ENCODE peak calls at places on chromosomes 5 and 9, in seven cellular contexts. One of them, this sample, is unnamed.

GRCh38 chr9:110640736-110641135 is 27.9 kb upstream of the MUSK start:
- DNase-seq in stomach: no peak
- DNase-seq in CD8-positive, alpha-beta T cell: no peak
- DNase-seq in GM12878: no peak
- DNase-seq in astrocyte of the spinal cord: no peak
- DNase-seq in upper lobe of right lung: no peak
- DNase-seq in fibroblast of mammary gland: no peak
- DNase-seq in this sample: no peak

GRCh38 chr5:8897316-8897715 is 648.6 kb downstream of the SEMA5A start:
- DNase-seq in stomach: no peak
- DNase-seq in CD8-positive, alpha-beta T cell: no peak
- DNase-seq in GM12878: no peak
- DNase-seq in astrocyte of the spinal cord: no peak
- DNase-seq in upper lobe of right lung: no peak
- DNase-seq in fibroblast of mammary gland: no peak
- DNase-seq in this sample: no peak

GRCh38 chr9:127451681-127452480 is 571 bp downstream of the LRSAM1 start:
- DNase-seq in stomach: peak; percentile 44
- DNase-seq in CD8-positive, alpha-beta T cell: peak; percentile 8
- DNase-seq in GM12878: peak; percentile 47
- DNase-seq in astrocyte of the spinal cord: peak; percentile 59
- DNase-seq in upper lobe of right lung: peak; percentile 79
- DNase-seq in fibroblast of mammary gland: peak; percentile 53
- DNase-seq in this sample: peak; percentile 55

GRCh38 chr9:134827993-134828392 is 52.6 kb upstream of the FCN2 start:
- DNase-seq in stomach: no peak
- DNase-seq in CD8-positive, alpha-beta T cell: no peak
- DNase-seq in GM12878: no peak
- DNase-seq in astrocyte of the spinal cord: no peak
- DNase-seq in upper lobe of right lung: no peak
- DNase-seq in fibroblast of mammary gland: no peak
- DNase-seq in this sample: no peak

GRCh38 chr5:6750951-6751685 is 37.9 kb downstream of the TENT4A start:
- DNase-seq in stomach: no peak
- DNase-seq in CD8-positive, alpha-beta T cell: no peak
- DNase-seq in GM12878: no peak
- DNase-seq in astrocyte of the spinal cord: no peak
- DNase-seq in upper lobe of right lung: peak; percentile 37
- DNase-seq in fibroblast of mammary gland: no peak
- DNase-seq in this sample: no peak

GRCh38 chr9:89870207-89870606 is 265.4 kb downstream of the GADD45G start:
- DNase-seq in stomach: peak; percentile 7
- DNase-seq in CD8-positive, alpha-beta T cell: no peak
- DNase-seq in GM12878: no peak
- DNase-seq in astrocyte of the spinal cord: no peak
- DNase-seq in upper lobe of right lung: peak; percentile 17
- DNase-seq in fibroblast of mammary gland: no peak
- DNase-seq in this sample: no peak

GRCh38 chr5:92801921-92802320 is 779.1 kb downstream of the NR2F1-AS1 start:
- DNase-seq in stomach: no peak
- DNase-seq in CD8-positive, alpha-beta T cell: no peak
- DNase-seq in GM12878: no peak
- DNase-seq in astrocyte of the spinal cord: peak; percentile 33
- DNase-seq in upper lobe of right lung: no peak
- DNase-seq in fibroblast of mammary gland: peak; percentile 15
- DNase-seq in this sample: no peak

GRCh38 chr5:43042626-43043399 is 2.7 kb upstream of the ANXA2R start:
- DNase-seq in stomach: peak; percentile 59
- DNase-seq in CD8-positive, alpha-beta T cell: peak; percentile 54
- DNase-seq in GM12878: peak; percentile 55
- DNase-seq in astrocyte of the spinal cord: peak; percentile 81
- DNase-seq in upper lobe of right lung: peak; percentile 82
- DNase-seq in fibroblast of mammary gland: peak; percentile 69
- DNase-seq in this sample: peak; percentile 79

GRCh38 chr5:140232731-140233130 is 57.7 kb downstream of the CYSTM1 start:
- DNase-seq in stomach: no peak
- DNase-seq in CD8-positive, alpha-beta T cell: no peak
- DNase-seq in GM12878: no peak
- DNase-seq in astrocyte of the spinal cord: no peak
- DNase-seq in upper lobe of right lung: no peak
- DNase-seq in fibroblast of mammary gland: no peak
- DNase-seq in this sample: no peak

GRCh38 chr9:129367287-129367686 is 189.2 kb upstream of the IER5L start:
- DNase-seq in stomach: no peak
- DNase-seq in CD8-positive, alpha-beta T cell: no peak
- DNase-seq in GM12878: no peak
- DNase-seq in astrocyte of the spinal cord: no peak
- DNase-seq in upper lobe of right lung: no peak
- DNase-seq in fibroblast of mammary gland: no peak
- DNase-seq in this sample: no peak

GRCh38 chr9:119432428-119432827 is 63.2 kb upstream of the BRINP1 start:
- DNase-seq in stomach: no peak
- DNase-seq in CD8-positive, alpha-beta T cell: no peak
- DNase-seq in GM12878: no peak
- DNase-seq in astrocyte of the spinal cord: no peak
- DNase-seq in upper lobe of right lung: no peak
- DNase-seq in fibroblast of mammary gland: no peak
- DNase-seq in this sample: no peak

GRCh38 chr9:135925496-135926133 is 18.3 kb upstream of the CAMSAP1 start:
- DNase-seq in stomach: no peak
- DNase-seq in CD8-positive, alpha-beta T cell: no peak
- DNase-seq in GM12878: no peak
- DNase-seq in astrocyte of the spinal cord: no peak
- DNase-seq in upper lobe of right lung: peak; percentile 59
- DNase-seq in fibroblast of mammary gland: peak; percentile 81
- DNase-seq in this sample: peak; percentile 57

GRCh38 chr5:168525856-168526255 is 3.2 kb upstream of the FBLL1 start:
- DNase-seq in stomach: no peak
- DNase-seq in CD8-positive, alpha-beta T cell: no peak
- DNase-seq in GM12878: no peak
- DNase-seq in astrocyte of the spinal cord: no peak
- DNase-seq in upper lobe of right lung: no peak
- DNase-seq in fibroblast of mammary gland: no peak
- DNase-seq in this sample: no peak

GRCh38 chr5:143446535-143447226 is 43.2 kb upstream of the NR3C1 start:
- DNase-seq in stomach: no peak
- DNase-seq in CD8-positive, alpha-beta T cell: no peak
- DNase-seq in GM12878: no peak
- DNase-seq in astrocyte of the spinal cord: no peak
- DNase-seq in upper lobe of right lung: no peak
- DNase-seq in fibroblast of mammary gland: no peak
- DNase-seq in this sample: no peak

GRCh38 chr5:159343295-159344094 is 13.2 kb upstream of the IL12B start:
- DNase-seq in stomach: no peak
- DNase-seq in CD8-positive, alpha-beta T cell: no peak
- DNase-seq in GM12878: no peak
- DNase-seq in astrocyte of the spinal cord: no peak
- DNase-seq in upper lobe of right lung: no peak
- DNase-seq in fibroblast of mammary gland: peak; percentile 7
- DNase-seq in this sample: no peak

GRCh38 chr9:124360277-124360676 is 55.0 kb downstream of the PSMB7 start:
- DNase-seq in stomach: no peak
- DNase-seq in CD8-positive, alpha-beta T cell: no peak
- DNase-seq in GM12878: no peak
- DNase-seq in astrocyte of the spinal cord: no peak
- DNase-seq in upper lobe of right lung: no peak
- DNase-seq in fibroblast of mammary gland: no peak
- DNase-seq in this sample: no peak

GRCh38 chr5:64749385-64749784 is 19.1 kb downstream of the SREK1IP1 start:
- DNase-seq in stomach: no peak
- DNase-seq in CD8-positive, alpha-beta T cell: no peak
- DNase-seq in GM12878: no peak
- DNase-seq in astrocyte of the spinal cord: no peak
- DNase-seq in upper lobe of right lung: no peak
- DNase-seq in fibroblast of mammary gland: no peak
- DNase-seq in this sample: no peak

GRCh38 chr9:87898151-87898550 is 15.5 kb downstream of the SPATA31E1 start:
- DNase-seq in stomach: no peak
- DNase-seq in CD8-positive, alpha-beta T cell: no peak
- DNase-seq in GM12878: no peak
- DNase-seq in astrocyte of the spinal cord: peak; percentile 23
- DNase-seq in upper lobe of right lung: no peak
- DNase-seq in fibroblast of mammary gland: peak; percentile 40
- DNase-seq in this sample: no peak

GRCh38 chr9:114503522-114504340 is 1.5 kb downstream of the WHRN start:
- DNase-seq in stomach: no peak
- DNase-seq in CD8-positive, alpha-beta T cell: no peak
- DNase-seq in GM12878: no peak
- DNase-seq in astrocyte of the spinal cord: no peak
- DNase-seq in upper lobe of right lung: no peak
- DNase-seq in fibroblast of mammary gland: no peak
- DNase-seq in this sample: no peak

GRCh38 chr5:172859966-172860365 is 25.9 kb downstream of the ERGIC1 start:
- DNase-seq in stomach: peak; percentile 64
- DNase-seq in CD8-positive, alpha-beta T cell: no peak
- DNase-seq in GM12878: no peak
- DNase-seq in astrocyte of the spinal cord: no peak
- DNase-seq in upper lobe of right lung: no peak
- DNase-seq in fibroblast of mammary gland: no peak
- DNase-seq in this sample: no peak

GRCh38 chr9:130834371-130835311 is at the start of gene ABL1:
- DNase-seq in stomach: peak; percentile 77
- DNase-seq in CD8-positive, alpha-beta T cell: peak; percentile 44
- DNase-seq in GM12878: peak; percentile 51
- DNase-seq in astrocyte of the spinal cord: peak; percentile 85
- DNase-seq in upper lobe of right lung: peak; percentile 89
- DNase-seq in fibroblast of mammary gland: peak; percentile 92
- DNase-seq in this sample: peak; percentile 89
- TF ChIP-seq CTCF in stomach: no peak
- TF ChIP-seq CTCF in CD8-positive, alpha-beta T cell: no peak
- TF ChIP-seq CTCF in GM12878: no peak
- TF ChIP-seq CTCF in astrocyte of the spinal cord: no peak
- TF ChIP-seq CTCF in upper lobe of right lung: no peak
- TF ChIP-seq CTCF in fibroblast of mammary gland: no peak
- TF ChIP-seq CTCF in this sample: no peak

GRCh38 chr5:178831049-178831448 is 28.7 kb upstream of the ZNF354B start:
- DNase-seq in stomach: no peak
- DNase-seq in CD8-positive, alpha-beta T cell: no peak
- DNase-seq in GM12878: no peak
- DNase-seq in astrocyte of the spinal cord: no peak
- DNase-seq in upper lobe of right lung: no peak
- DNase-seq in fibroblast of mammary gland: no peak
- DNase-seq in this sample: no peak
- TF ChIP-seq CTCF in stomach: no peak
- TF ChIP-seq CTCF in CD8-positive, alpha-beta T cell: no peak
- TF ChIP-seq CTCF in GM12878: no peak
- TF ChIP-seq CTCF in astrocyte of the spinal cord: no peak
- TF ChIP-seq CTCF in upper lobe of right lung: no peak
- TF ChIP-seq CTCF in fibroblast of mammary gland: no peak
- TF ChIP-seq CTCF in this sample: no peak

DNA sequence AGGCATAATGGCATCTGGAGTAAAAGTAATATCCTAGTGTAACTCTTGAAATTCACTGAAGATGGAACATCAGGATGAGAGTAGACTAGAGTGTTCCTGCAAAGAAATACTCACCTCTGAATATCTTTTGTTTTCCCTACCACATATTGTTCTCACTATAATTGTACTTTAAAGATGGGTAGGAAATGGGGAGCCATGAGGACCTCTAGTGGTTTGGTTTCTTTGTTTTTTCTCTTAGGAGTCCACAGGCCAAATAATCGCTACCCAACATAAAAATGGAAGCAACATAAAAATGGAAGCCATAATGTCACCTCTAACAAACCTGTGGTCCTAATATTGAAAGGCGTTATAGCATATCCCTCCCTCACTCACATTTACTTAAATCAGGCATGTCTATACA is 2375.8 kb downstream of the MAT2B start:
- DNase-seq in stomach: no peak
- DNase-seq in CD8-positive, alpha-beta T cell: no peak
- DNase-seq in GM12878: no peak
- DNase-seq in astrocyte of the spinal cord: no peak
- DNase-seq in upper lobe of right lung: no peak
- DNase-seq in fibroblast of mammary gland: no peak
- DNase-seq in this sample: peak; percentile 54
- TF ChIP-seq CTCF in stomach: no peak
- TF ChIP-seq CTCF in CD8-positive, alpha-beta T cell: no peak
- TF ChIP-seq CTCF in GM12878: no peak
- TF ChIP-seq CTCF in astrocyte of the spinal cord: no peak
- TF ChIP-seq CTCF in upper lobe of right lung: no peak
- TF ChIP-seq CTCF in fibroblast of mammary gland: no peak
- TF ChIP-seq CTCF in this sample: peak; percentile 31

DNA sequence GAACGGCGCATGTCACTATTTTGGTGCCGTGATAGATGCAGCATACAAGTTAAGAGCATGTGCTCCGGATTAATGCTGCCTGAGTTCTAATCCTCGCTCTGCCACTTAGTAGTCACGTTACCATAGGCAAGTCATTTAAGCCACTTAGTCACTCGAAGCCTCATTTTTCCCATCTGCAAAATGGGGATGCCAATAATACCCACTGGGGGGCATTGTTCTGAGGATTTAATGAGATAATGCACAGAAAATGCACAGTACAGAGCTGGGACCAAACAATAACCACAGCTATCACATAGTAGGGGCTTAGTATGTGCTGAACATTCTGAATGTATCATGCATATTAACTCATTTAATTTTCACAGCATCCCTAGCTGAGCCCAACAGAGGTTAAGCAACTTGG is 9.1 kb downstream of the NIPAL4 start:
- DNase-seq in stomach: no peak
- DNase-seq in CD8-positive, alpha-beta T cell: no peak
- DNase-seq in GM12878: no peak
- DNase-seq in astrocyte of the spinal cord: no peak
- DNase-seq in upper lobe of right lung: no peak
- DNase-seq in fibroblast of mammary gland: no peak
- DNase-seq in this sample: no peak
- TF ChIP-seq CTCF in stomach: no peak
- TF ChIP-seq CTCF in CD8-positive, alpha-beta T cell: no peak
- TF ChIP-seq CTCF in GM12878: peak; percentile 6
- TF ChIP-seq CTCF in astrocyte of the spinal cord: no peak
- TF ChIP-seq CTCF in upper lobe of right lung: no peak
- TF ChIP-seq CTCF in fibroblast of mammary gland: no peak
- TF ChIP-seq CTCF in this sample: no peak

This sample was measured in MCF 10A.